ENCODE peak calls at places on chromosomes 5 and 9, in eight cellular contexts. A, C, O, W, U, P, D and L are unnamed samples.

GRCh38 chr5:120465281-120465961 is 1.3 kb downstream of the PRR16 start:
- DNase-seq in A (peak; percentile 45), C (peak; percentile 33), O (peak; percentile 64), W (peak; percentile 56), U (no peak), P (peak; percentile 77), D (peak; percentile 20), L (peak; percentile 62)

GRCh38 chr5:151719228-151719861 is 32.6 kb upstream of the SPARC start:
- DNase-seq in A (no peak), C (peak; percentile 59), O (peak; percentile 50), W (peak; percentile 69), U (no peak), P (peak; percentile 70), D (no peak), L (no peak)

GRCh38 chr5:10695055-10695649 is 65.9 kb downstream of the DAP start:
- DNase-seq in A (peak; percentile 75), C (peak; percentile 81), O (peak; percentile 69), W (peak; percentile 60), U (peak; percentile 79), P (peak; percentile 81), D (peak; percentile 76), L (peak; percentile 83)

GRCh38 chr5:68086857-68087256 is 128.7 kb upstream of the PIK3R1 start:
- DNase-seq in A (no peak), C (no peak), O (peak; percentile 81), W (peak; percentile 48), U (no peak), P (no peak), D (no peak), L (no peak)

GRCh38 chr5:82314964-82315728 is 37.0 kb upstream of the RPS23 start:
- DNase-seq in A (no peak), C (no peak), O (peak; percentile 61), W (no peak), U (no peak), P (no peak), D (no peak), L (no peak)

GRCh38 chr5:179870403-179870903 is 11.8 kb upstream of the MRNIP start:
- DNase-seq in A (peak; percentile 50), C (peak; percentile 45), O (peak; percentile 52), W (peak; percentile 11), U (no peak), P (peak; percentile 78), D (peak; percentile 58), L (no peak)

GRCh38 chr9:91954841-91955471 is 4.9 kb upstream of the ROR2 start:
- DNase-seq in A (no peak), C (peak; percentile 79), O (peak; percentile 91), W (peak; percentile 73), U (no peak), P (peak; percentile 93), D (no peak), L (no peak)

GRCh38 chr5:106639488-106639887 is 1031.2 kb downstream of the EFNA5 start:
- DNase-seq in A (no peak), C (no peak), O (no peak), W (no peak), U (no peak), P (no peak), D (no peak), L (no peak)

GRCh38 chr9:128143409-128144238 is 5.6 kb upstream of the LCN2 start:
- DNase-seq in A (peak; percentile 16), C (no peak), O (no peak), W (no peak), U (no peak), P (no peak), D (peak; percentile 14), L (no peak)

GRCh38 chr9:79477955-79478751 is 93.6 kb upstream of the TLE4 start:
- DNase-seq in A (no peak), C (peak; percentile 60), O (peak; percentile 29), W (peak; percentile 47), U (no peak), P (peak; percentile 82), D (no peak), L (no peak)

GRCh38 chr5:65722575-65723424 is 795 bp downstream of the NLN start:
- DNase-seq in A (no peak), C (peak; percentile 12), O (peak; percentile 63), W (peak; percentile 49), U (no peak), P (peak; percentile 74), D (no peak), L (no peak)

GRCh38 chr9:120698766-120699165 is 15.5 kb downstream of the MEGF9 start:
- DNase-seq in A (no peak), C (no peak), O (no peak), W (no peak), U (no peak), P (no peak), D (no peak), L (no peak)
- H3K27me3 ChIP-seq in A (no peaks in the 10 kb centered on the region), C (no peaks in the 10 kb centered on the region), O (no peaks in the 10 kb centered on the region), W (no peaks in the 10 kb centered on the region), U (no peaks in the 10 kb centered on the region), P (peaks cover 65% of the 10 kb centered on the region), D (no peaks in the 10 kb centered on the region), L (no peaks in the 10 kb centered on the region)

GRCh38 chr5:122091942-122092600 is 14.0 kb upstream of the LOX start:
- DNase-seq in A (no peak), C (no peak), O (peak; percentile 77), W (peak; percentile 40), U (no peak), P (peak; percentile 81), D (no peak), L (no peak)
- TF ChIP-seq CTCF in A (no peak), C (peak; percentile 17), O (peak; percentile 62), W (peak; percentile 59), U (no peak), P (peak; percentile 72), D (no peak), L (peak; percentile 83)

DNA sequence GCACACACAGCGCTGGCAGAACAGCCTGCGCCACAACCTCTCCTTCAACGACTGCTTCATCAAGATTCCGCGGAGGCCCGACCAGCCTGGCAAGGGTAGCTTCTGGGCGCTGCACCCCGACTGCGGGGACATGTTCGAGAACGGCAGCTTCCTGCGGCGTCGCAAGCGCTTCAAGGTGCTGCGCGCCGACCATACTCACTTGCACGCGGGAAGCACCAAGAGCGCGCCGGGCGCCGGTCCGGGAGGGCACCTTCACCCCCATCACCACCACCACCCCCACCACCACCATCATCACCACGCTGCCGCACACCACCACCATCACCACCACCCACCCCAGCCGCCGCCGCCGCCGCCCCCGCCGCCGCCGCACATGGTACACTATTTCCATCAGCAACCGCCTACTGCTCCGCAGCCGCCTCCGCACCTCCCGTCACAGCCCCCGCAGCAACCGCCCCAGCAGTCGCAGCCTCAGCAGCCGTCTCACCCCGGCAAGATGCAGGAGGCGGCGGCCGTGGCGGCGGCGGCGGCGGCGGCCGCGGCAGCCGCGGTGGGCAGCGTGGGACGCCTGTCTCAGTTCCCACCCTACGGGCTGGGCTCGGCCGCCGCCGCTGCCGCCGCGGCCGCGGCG is 469 bp downstream of the FOXB2 start:
- DNase-seq in A (no peak), C (no peak), O (no peak), W (no peak), U (no peak), P (no peak), D (no peak), L (no peak)
- H3K27me3 ChIP-seq in A (peaks cover 80% of the 10 kb centered on the region), C (peaks cover 78% of the 10 kb centered on the region), O (peaks cover 95% of the 10 kb centered on the region), W (peaks cover 92% of the 10 kb centered on the region), U (peaks cover 52% of the 10 kb centered on the region), P (peaks cover 100% of the 10 kb centered on the region), D (peaks cover 8% of the 10 kb centered on the region), L (peaks cover 95% of the 10 kb centered on the region)

GRCh38 chr5:177495243-177496060 is 2.0 kb downstream of the PDLIM7 start:
- DNase-seq in A (no peak), C (peak; percentile 34), O (peak; percentile 88), W (peak; percentile 90), U (peak; percentile 86), P (peak; percentile 85), D (no peak), L (peak; percentile 90)
- TF ChIP-seq CTCF in A (no peak), C (no peak), O (no peak), W (no peak), U (no peak), P (no peak), D (no peak), L (peak; percentile 39)

DNA sequence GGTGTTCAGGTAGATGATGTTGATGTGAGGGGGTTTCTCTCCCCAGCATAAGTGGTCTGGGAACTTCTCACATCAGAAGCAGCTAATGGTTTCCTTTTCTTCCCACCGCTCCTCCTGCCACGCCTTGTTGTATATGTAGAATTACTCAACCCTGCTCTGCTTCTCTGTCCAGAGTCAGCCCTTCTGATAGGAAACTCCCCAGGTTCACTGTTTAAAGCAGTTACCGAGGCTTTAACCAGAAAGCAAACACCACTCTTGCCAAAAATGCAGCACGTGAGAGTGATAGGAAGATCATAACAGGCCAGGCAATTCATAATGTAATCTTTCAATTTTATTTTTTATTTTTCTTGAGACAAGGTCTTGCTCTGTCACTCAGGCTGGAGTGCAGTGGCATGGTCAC is 10.5 kb upstream of the TMEM252 start:
- DNase-seq in A (no peak), C (no peak), O (no peak), W (no peak), U (no peak), P (no peak), D (no peak), L (no peak)
- H3K27me3 ChIP-seq in A (no peaks in the 10 kb centered on the region), C (peaks cover 16% of the 10 kb centered on the region), O (no peaks in the 10 kb centered on the region), W (no peaks in the 10 kb centered on the region), U (no peaks in the 10 kb centered on the region), P (peaks cover 9% of the 10 kb centered on the region), D (no peaks in the 10 kb centered on the region), L (no peaks in the 10 kb centered on the region)

DNA sequence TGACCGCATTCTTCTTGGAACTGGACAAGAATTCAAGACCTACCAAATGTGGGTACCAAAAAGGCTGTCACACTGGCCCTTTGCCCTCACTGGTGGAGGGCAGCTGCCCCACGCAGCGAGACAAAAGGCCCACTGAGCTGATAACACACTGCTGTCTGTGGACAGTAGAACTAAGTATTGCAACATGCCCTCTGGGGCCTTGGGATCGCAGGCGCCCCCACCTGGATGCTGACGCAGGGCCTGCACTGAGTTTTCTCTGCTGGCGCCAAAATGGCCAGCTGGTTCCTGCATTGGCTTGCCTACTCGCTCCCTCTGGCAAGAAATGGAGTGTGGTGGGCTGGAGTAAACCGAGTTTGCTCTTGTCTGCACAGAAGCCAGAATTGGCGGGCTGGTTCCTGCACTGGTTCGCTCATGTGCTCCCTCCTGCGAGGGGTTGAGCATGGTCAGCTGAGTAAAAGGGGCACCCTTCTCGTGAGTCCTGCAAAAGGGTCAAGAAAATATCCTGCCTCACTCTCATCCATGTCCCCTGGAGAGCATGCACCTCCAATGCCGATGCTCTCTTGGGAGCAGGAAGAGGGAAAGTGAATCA is 55.7 kb downstream of the NXNL2 start:
- DNase-seq in A (no peak), C (peak; percentile 51), O (no peak), W (no peak), U (no peak), P (peak; percentile 74), D (no peak), L (no peak)
- TF ChIP-seq CTCF in A (no peak), C (peak; percentile 71), O (no peak), W (peak; percentile 16), U (no peak), P (peak; percentile 88), D (no peak), L (peak; percentile 8)

DNA sequence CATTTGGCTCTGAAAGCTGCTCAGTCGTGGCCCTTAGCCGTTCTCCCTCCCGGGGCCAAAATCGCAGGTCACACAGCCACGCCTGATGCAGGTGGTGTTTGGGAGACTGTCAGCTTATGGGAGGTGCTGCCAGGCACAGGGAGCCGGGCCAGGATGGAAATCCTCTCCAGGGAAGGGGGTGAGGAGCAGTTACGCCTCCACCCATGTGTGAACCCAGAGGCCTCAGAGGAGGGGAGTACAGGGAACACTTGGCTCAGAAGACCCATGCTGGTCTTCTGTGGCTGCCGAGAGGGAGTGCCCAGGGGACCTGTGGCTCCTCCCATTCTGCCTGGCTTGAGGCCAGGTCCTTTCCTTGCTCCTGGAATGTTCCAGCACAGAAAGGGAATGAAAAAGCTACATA is 3.6 kb upstream of the OLFM1 start:
- DNase-seq in A (peak; percentile 34), C (peak; percentile 33), O (no peak), W (no peak), U (no peak), P (no peak), D (no peak), L (no peak)
- H3K27me3 ChIP-seq in A (peaks cover 8% of the 10 kb centered on the region), C (no peaks in the 10 kb centered on the region), O (peaks cover 50% of the 10 kb centered on the region), W (peaks cover 22% of the 10 kb centered on the region), U (peaks cover 3% of the 10 kb centered on the region), P (peaks cover 7% of the 10 kb centered on the region), D (no peaks in the 10 kb centered on the region), L (peaks cover 70% of the 10 kb centered on the region)

GRCh38 chr5:150286820-150287219 is 2.8 kb downstream of the CAMK2A start:
- DNase-seq in A (peak; percentile 42), C (peak; percentile 78), O (no peak), W (no peak), U (no peak), P (peak; percentile 83), D (peak; percentile 30), L (no peak)
- TF ChIP-seq CTCF in A (peak; percentile 26), C (peak; percentile 94), O (peak; percentile 11), W (peak; percentile 59), U (no peak), P (peak; percentile 61), D (peak; percentile 24), L (peak; percentile 19)